ENCODE peak calls at places on chromosome 1, in six cellular contexts. L is cerebellar cortex; K is upper lobe of right lung; H is stimulated activated CD8-positive, alpha-beta memory T cell treated with anti-CD3 and anti-CD28 coated beads, Interleukin-4, amount 100 ng/mL, for 4 hours; V is NCI-H69; I is WTC11. U is an unnamed sample.

GRCh38 chr1:75083848-75084514 is 50.2 kb upstream of the LHX8 start:
- DNase-seq in K (no peak), I (no peak), L (no peak), V (no peak), H (no peak), U (no peak)

GRCh38 chr1:67078291-67078690 is 24.3 kb upstream of the SLC35D1 start:
- DNase-seq in L (no peak), V (no peak), H (no peak), K (no peak), I (no peak), U (no peak)

GRCh38 chr1:160877221-160877620 is 7.8 kb downstream of the ITLN1 start:
- DNase-seq in V (no peak), I (no peak), K (no peak), L (no peak), H (no peak), U (no peak)

GRCh38 chr1:64911326-64911725 is 55.0 kb downstream of the JAK1 start:
- DNase-seq in I (no peak), H (no peak), L (no peak), V (peak), K (no peak), U (no peak)

GRCh38 chr1:92065042-92065441 is 10.2 kb downstream of the SETSIP start:
- DNase-seq in L (peak), H (no peak), V (no peak), I (no peak), K (no peak), U (no peak)

GRCh38 chr1:205505791-205506190 is 1.3 kb downstream of the CDK18 start:
- DNase-seq in K (peak), L (no peak), I (no peak), V (no peak), H (no peak), U (peak)

GRCh38 chr1:202952818-202953217 is 5.3 kb downstream of the ADIPOR1 start:
- DNase-seq in H (no peak), L (no peak), V (no peak), K (no peak), I (no peak), U (peak)

GRCh38 chr1:230142608-230143209 is 75.7 kb downstream of the GALNT2 start:
- DNase-seq in L (peak), K (no peak), I (no peak), V (no peak), H (no peak), U (peak)

GRCh38 chr1:247104965-247105364 is 809 bp upstream of the ZNF669 start:
- DNase-seq in I (no peak), V (no peak), K (no peak), L (no peak), H (no peak), U (no peak)

U was measured in sigmoid colon.